ENCODE peak calls at places on chromosome 11, in seven cellular contexts. K is HCT116, E is H1, Q is WTC11, Y is HepG2, W is K562, X is GM12878. Z is an unnamed sample.

GRCh38 chr11:117214404-117215110 is 15.4 kb downstream of the TAGLN start:
- DNase-seq in K (no peak), E (no peak), Q (no peak), Y (no peak), W (no peak), X (no peak), Z (no peak)

GRCh38 chr11:69463181-69463891 is 18.1 kb upstream of the LINC01488 start:
- DNase-seq in K (no peak), E (no peak), Q (no peak), Y (peak), W (no peak), X (no peak), Z (no peak)

GRCh38 chr11:118142809-118143208 is 9.8 kb downstream of the SCN4B start:
- DNase-seq in K (no peak), E (no peak), Q (no peak), Y (no peak), W (no peak), X (no peak), Z (no peak)

GRCh38 chr11:20873054-20873453 is 203.7 kb downstream of the NELL1 start:
- DNase-seq in K (no peak), E (peak), Q (peak), Y (peak), W (peak), X (no peak), Z (peak)

GRCh38 chr11:62124186-62125113 is 639 bp downstream of the INCENP start:
- DNase-seq in K (no peak), E (no peak), Q (no peak), Y (peak), W (peak), X (no peak), Z (peak)

GRCh38 chr11:102831128-102831708 is 12.2 kb downstream of the MMP3 start:
- DNase-seq in K (no peak), E (peak), Q (peak), Y (peak), W (peak), X (no peak), Z (no peak)

GRCh38 chr11:77821349-77821851 is 456 bp downstream of the AAMDC start:
- DNase-seq in K (no peak), E (no peak), Q (no peak), Y (peak), W (peak), X (no peak), Z (peak)

GRCh38 chr11:93662177-93662575 is 694 bp downstream of the CEP295 start:
- DNase-seq in K (no peak), E (no peak), Q (no peak), Y (no peak), W (no peak), X (no peak), Z (no peak)

GRCh38 chr11:118415739-118416068 is 14.3 kb downstream of the ATP5MG start:
- DNase-seq in K (peak), E (peak), Q (peak), Y (no peak), W (peak), X (no peak), Z (peak)

DNA sequence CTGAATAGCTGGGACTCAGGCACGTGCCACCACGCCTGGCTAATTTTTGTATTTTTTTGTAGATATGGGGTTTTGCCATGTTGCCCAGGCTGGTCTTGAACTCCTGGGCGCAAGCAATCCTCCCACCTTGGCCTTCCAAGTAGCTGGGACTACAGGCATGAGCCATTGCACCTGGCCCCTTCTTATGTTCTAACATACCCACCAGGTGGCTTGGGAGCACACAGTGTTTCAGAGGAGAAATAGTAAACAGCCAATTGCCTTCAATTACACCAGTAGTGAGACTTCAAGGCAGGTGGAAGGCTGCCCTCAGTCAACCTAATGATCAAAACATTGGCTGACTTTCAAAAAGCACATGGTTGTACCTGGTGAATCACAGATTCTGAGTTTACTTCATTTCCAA is 167.2 kb downstream of the SWAP70 start:
- DNase-seq in K (no peak), E (no peak), Q (peak), Y (no peak), W (no peak), X (no peak), Z (no peak)
- TF ChIP-seq SP1 in K (no peak), E (no peak), Q (no peak), Y (no peak), W (no peak), X (no peak), Z (no peak)

GRCh38 chr11:105769627-105770026 is 159.8 kb downstream of the GRIA4 start:
- DNase-seq in K (no peak), E (no peak), Q (no peak), Y (no peak), W (no peak), X (no peak), Z (no peak)
- TF ChIP-seq SP1 in K (no peak), E (no peak), Q (no peak), Y (no peak), W (no peak), X (no peak), Z (no peak)

GRCh38 chr11:45463541-45463940 is 177.4 kb upstream of the SYT13 start:
- DNase-seq in K (no peak), E (no peak), Q (no peak), Y (no peak), W (no peak), X (no peak), Z (no peak)
- TF ChIP-seq SP1 in K (no peak), E (no peak), Q (no peak), Y (no peak), W (no peak), X (no peak), Z (no peak)

GRCh38 chr11:97544401-97544800 is 1154.6 kb downstream of the JRKL start:
- DNase-seq in K (no peak), E (no peak), Q (no peak), Y (no peak), W (no peak), X (no peak), Z (no peak)
- TF ChIP-seq SP1 in K (no peak), E (no peak), Q (no peak), Y (no peak), W (no peak), X (no peak), Z (no peak)

GRCh38 chr11:130141561-130142341 is 17.8 kb upstream of the ST14 start:
- DNase-seq in K (no peak), E (no peak), Q (no peak), Y (no peak), W (no peak), X (no peak), Z (no peak)
- TF ChIP-seq SP1 in K (no peak), E (no peak), Q (no peak), Y (no peak), W (no peak), X (no peak), Z (no peak)

GRCh38 chr11:18111005-18111404 is 5.1 kb upstream of the SAAL1 start:
- DNase-seq in K (no peak), E (no peak), Q (no peak), Y (no peak), W (no peak), X (no peak), Z (no peak)

DNA sequence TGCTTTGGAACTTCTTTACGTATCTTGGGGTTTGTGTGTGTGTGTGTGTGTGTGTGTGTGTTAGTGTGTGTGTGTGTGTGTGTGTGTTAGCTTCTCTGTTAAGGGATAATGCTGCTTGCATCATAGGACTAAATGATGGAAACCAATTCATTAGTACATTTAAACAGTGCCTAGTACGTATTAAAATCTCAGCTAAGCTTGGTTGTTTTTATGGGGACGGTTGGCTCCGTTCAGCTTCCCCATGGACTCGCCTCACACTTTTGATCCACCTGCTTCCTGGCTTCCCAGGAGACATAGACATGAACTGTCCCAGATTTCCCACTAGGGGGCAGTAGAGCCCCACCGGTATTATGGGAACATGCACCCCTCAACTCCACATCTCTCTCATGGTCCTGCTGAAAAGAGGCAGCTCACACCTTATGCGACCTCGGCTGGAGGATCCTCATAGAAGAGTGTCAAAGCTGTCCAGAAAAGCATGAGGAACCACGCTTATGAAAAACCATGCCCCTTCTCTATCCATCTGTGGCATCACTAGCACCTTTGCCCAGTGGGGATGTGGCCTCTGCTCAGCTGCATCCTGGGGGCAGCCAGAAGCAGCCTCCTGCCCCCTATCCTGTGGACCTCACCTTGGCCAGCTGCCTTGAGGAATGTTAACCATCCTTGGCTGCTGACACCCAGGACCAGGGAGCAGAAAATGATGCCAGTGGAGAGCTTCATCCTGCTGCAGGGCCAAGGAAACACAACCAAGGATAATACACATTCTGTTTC is 9.7 kb upstream of the SAAL1 start:
- DNase-seq in K (peak), E (peak), Q (peak), Y (peak), W (peak), X (peak), Z (peak)
- TF ChIP-seq SP1 in K (no peak), E (no peak), Q (no peak), Y (no peak), W (no peak), X (no peak), Z (no peak)

DNA sequence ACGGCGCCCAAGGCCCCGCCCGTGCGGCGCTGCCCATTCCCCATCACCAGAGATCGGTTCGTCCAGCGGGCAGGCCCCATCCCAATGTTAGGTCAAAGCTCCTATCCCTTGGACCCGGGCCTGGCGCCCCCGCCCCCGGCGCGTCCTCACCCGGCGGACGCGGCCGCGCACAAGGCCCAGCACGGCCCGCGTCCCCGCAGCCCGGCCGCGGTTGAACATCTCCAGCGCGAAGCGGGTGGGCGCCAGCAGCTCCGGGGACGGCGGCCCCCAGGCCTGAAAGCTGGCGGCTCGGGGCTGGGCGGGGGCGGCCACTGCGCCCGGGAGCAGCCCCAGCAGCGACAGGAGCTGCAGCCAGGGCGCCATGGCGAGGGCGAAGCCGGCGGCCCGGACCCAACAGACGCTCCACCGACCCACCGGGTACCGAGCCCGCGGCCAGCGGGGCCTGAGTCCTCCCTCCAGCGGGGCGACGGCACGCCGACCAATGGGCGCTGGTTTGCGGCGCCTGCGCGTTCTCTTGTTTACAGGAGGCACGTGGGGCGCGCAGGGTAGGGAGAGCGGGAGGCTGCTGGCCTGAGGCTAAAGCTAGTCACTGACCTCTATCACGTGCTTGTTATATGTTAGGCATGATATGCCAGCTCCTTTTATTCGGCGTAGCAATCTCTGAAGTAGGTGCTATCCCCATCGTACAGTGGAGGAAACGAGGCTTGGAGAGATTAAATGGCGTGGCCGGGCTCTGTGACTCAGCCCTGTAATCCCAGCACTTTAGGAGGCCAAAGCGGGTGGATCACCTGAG is at the start of gene CTSF:
- DNase-seq in K (no peak), E (no peak), Q (peak), Y (no peak), W (peak), X (no peak), Z (peak)
- TF ChIP-seq SP1 in K (no peak), E (no peak), Q (no peak), Y (no peak), W (no peak), X (no peak), Z (no peak)